ENCODE peak calls at places on chromosomes 3 and 15, in five cellular contexts. J is effector memory CD4-positive, alpha-beta T cell; C is CD8-positive, alpha-beta memory T cell; Z is uterus; H is left lung. L is an unnamed sample.

GRCh38 chr3:149386299-149386606 is 8.8 kb upstream of the TM4SF1 start:
- DNase-seq in J (no peak), C (no peak), Z (no peak), H (no peak), L (no peak)

GRCh38 chr15:68580883-68581155 is 2.0 kb downstream of the CORO2B start:
- DNase-seq in J (no peak), C (no peak), Z (no peak), H (no peak), L (no peak)

GRCh38 chr3:54122046-54122801 is at the start of gene CACNA2D3:
- DNase-seq in J (no peak), C (no peak), Z (no peak), H (peak; percentile 84), L (peak; percentile 52)

GRCh38 chr3:69197922-69198540 is 75.6 kb upstream of the LMOD3 start:
- DNase-seq in J (peak; percentile 35), C (peak; percentile 45), Z (no peak), H (no peak), L (no peak)

GRCh38 chr3:100254168-100254777 is 6.5 kb upstream of the TBC1D23 start:
- DNase-seq in J (no peak), C (peak; percentile 15), Z (peak; percentile 64), H (no peak), L (peak; percentile 91)

GRCh38 chr3:44060164-44060563 is 181.5 kb upstream of the TOPAZ1 start:
- DNase-seq in J (no peak), C (no peak), Z (no peak), H (no peak), L (no peak)

GRCh38 chr15:92797168-92798052 is 102.7 kb upstream of the CHD2 start:
- DNase-seq in J (peak; percentile 19), C (peak; percentile 68), Z (peak; percentile 53), H (no peak), L (peak; percentile 95)

GRCh38 chr3:9951962-9952805 is at the start of gene PRRT3:
- DNase-seq in J (peak; percentile 19), C (peak; percentile 42), Z (no peak), H (no peak), L (peak; percentile 61)

GRCh38 chr15:74763416-74763815 is 14.8 kb downstream of the CYP1A2 start:
- DNase-seq in J (no peak), C (no peak), Z (no peak), H (peak; percentile 39), L (no peak)

GRCh38 chr15:99502182-99502581 is 63.6 kb upstream of the MEF2A start:
- DNase-seq in J (no peak), C (no peak), Z (no peak), H (no peak), L (no peak)

GRCh38 chr3:196962930-196963259 is 5.7 kb downstream of the PIGZ start:
- DNase-seq in J (no peak), C (no peak), Z (no peak), H (no peak), L (no peak)

GRCh38 chr3:126389112-126389791 is 5.5 kb upstream of the CFAP100 start:
- DNase-seq in J (no peak), C (peak; percentile 6), Z (peak; percentile 94), H (peak; percentile 94), L (peak; percentile 91)

GRCh38 chr15:39919740-39920509 is at the start of gene GPR176:
- DNase-seq in J (peak; percentile 5), C (peak; percentile 28), Z (peak; percentile 36), H (peak; percentile 86), L (peak; percentile 90)

GRCh38 chr3:8970971-8971589 is 7.8 kb upstream of the RAD18 start:
- DNase-seq in J (peak; percentile 61), C (peak; percentile 61), Z (peak; percentile 63), H (no peak), L (peak; percentile 84)

GRCh38 chr15:48292458-48292857 is 38.8 kb upstream of the DUT start:
- DNase-seq in J (no peak), C (no peak), Z (no peak), H (no peak), L (no peak)

GRCh38 chr3:185134532-185134931 is 18.3 kb downstream of the C3orf70 start:
- DNase-seq in J (no peak), C (no peak), Z (no peak), H (no peak), L (no peak)

GRCh38 chr15:76140069-76140454 is 80.3 kb downstream of the TMEM266 start:
- DNase-seq in J (no peak), C (no peak), Z (no peak), H (no peak), L (no peak)

GRCh38 chr3:78941587-78941986 is 826.2 kb downstream of the ROBO1 start:
- DNase-seq in J (no peak), C (no peak), Z (no peak), H (no peak), L (peak; percentile 80)

GRCh38 chr3:108602249-108602934 is 12.9 kb downstream of the DZIP3 start:
- DNase-seq in J (peak; percentile 3), C (peak; percentile 43), Z (no peak), H (no peak), L (no peak)

GRCh38 chr15:32222716-32223115 is 180.4 kb downstream of the GOLGA8K start:
- DNase-seq in J (no peak), C (no peak), Z (no peak), H (no peak), L (no peak)

GRCh38 chr3:48692551-48692950 is 6.8 kb upstream of the NCKIPSD start:
- DNase-seq in J (no peak), C (no peak), Z (no peak), H (no peak), L (no peak)

DNA sequence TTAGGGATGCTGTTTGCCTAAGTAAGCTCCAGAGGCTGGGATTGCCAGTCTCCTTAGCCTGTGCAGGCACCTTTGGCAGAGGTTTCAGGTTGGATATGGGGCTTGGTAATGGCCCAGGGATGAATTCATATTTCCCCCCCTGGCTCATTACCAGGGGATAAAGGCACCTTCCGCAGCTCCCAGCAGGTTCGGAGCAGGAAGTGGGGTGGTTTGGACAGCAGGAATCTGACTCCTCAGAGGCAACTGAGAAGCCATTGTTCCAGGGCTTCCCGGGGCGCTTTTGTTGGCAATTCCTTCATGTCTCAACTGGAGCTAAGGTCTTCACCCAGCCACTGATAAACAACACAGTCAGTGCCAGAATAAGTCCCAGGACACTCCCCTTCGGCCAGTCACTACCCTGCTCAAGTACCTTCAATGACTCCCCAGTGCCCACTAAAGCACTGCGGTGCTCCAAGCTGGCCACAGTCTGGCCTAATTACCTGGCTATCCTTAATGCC is 85.3 kb upstream of the SLC6A6 start:
- DNase-seq in J (no peak), C (no peak), Z (no peak), H (no peak), L (no peak)
- H3K4me1 ChIP-seq in J (no peaks in the 10 kb centered on the region), C (no peaks in the 10 kb centered on the region), Z (no peaks in the 10 kb centered on the region), H (no peaks in the 10 kb centered on the region), L (no peaks in the 10 kb centered on the region)

DNA sequence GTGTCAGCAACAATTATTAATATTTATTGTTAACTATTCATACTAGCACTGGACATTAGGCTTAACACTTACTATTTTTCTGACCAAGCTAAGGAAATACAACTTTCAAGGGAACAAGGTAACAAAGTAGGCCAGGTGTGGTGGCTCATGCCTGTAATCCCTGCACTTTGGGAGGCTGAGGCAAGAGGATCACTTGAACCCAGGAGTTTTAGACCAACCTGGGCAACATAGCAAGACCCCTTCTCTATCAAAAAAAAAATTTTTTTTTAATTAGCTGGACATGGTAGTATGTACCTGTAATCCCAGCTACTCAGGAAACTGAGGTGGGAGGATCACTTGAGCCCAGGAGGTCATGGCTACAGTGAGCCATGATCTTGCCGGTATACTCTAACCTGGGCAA is 131.7 kb downstream of the RBPMS2 start:
- DNase-seq in J (no peak), C (no peak), Z (no peak), H (no peak), L (no peak)
- H3K4me1 ChIP-seq in J (peaks cover 7% of the 10 kb centered on the region), C (peaks cover 20% of the 10 kb centered on the region), Z (no peaks in the 10 kb centered on the region), H (peaks cover 10% of the 10 kb centered on the region), L (no peaks in the 10 kb centered on the region)

DNA sequence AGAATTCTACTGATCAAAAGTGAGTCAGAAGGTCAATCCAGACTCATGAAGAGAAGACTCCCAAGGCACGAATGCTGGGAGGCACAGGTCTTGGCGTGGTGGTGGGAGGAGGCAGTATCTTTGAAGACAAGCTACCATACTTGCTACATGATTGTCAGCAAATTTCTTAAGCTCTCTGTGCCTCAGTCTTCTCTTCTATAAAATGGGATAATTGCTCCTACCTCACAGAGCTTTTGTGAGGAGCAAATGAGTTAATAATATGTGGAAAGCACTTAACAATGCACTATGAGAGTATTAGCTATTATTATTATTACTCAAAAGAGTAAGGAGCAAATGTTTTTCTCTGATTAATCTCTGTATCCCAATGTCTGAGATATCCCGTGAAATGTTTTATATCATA is 36.2 kb downstream of the EHD4 start:
- DNase-seq in J (no peak), C (no peak), Z (no peak), H (no peak), L (no peak)
- H3K4me1 ChIP-seq in J (peaks cover 62% of the 10 kb centered on the region), C (peaks cover 61% of the 10 kb centered on the region), Z (no peaks in the 10 kb centered on the region), H (peaks cover 18% of the 10 kb centered on the region), L (peaks cover 21% of the 10 kb centered on the region)

GRCh38 chr3:146472611-146473010 is 3.2 kb upstream of the PLSCR2 start:
- DNase-seq in J (no peak), C (no peak), Z (no peak), H (no peak), L (no peak)

GRCh38 chr3:146468234-146468931 is 978 bp downstream of the PLSCR2 start:
- DNase-seq in J (no peak), C (no peak), Z (no peak), H (no peak), L (peak; percentile 76)

GRCh38 chr3:146470424-146470990 is 1.1 kb upstream of the PLSCR2 start:
- DNase-seq in J (no peak), C (no peak), Z (no peak), H (no peak), L (no peak)

GRCh38 chr3:146469206-146470017 is at the start of gene PLSCR2:
- DNase-seq in J (peak; percentile 61), C (peak; percentile 73), Z (peak; percentile 25), H (peak; percentile 93), L (no peak)

GRCh38 chr3:146471012-146471411 is 1.7 kb upstream of the PLSCR2 start:
- DNase-seq in J (no peak), C (no peak), Z (no peak), H (no peak), L (no peak)
- H3K4me1 ChIP-seq in J (no peaks in the 10 kb centered on the region), C (peaks cover 8% of the 10 kb centered on the region), Z (no peaks in the 10 kb centered on the region), H (no peaks in the 10 kb centered on the region), L (peaks cover 64% of the 10 kb centered on the region)

DNA sequence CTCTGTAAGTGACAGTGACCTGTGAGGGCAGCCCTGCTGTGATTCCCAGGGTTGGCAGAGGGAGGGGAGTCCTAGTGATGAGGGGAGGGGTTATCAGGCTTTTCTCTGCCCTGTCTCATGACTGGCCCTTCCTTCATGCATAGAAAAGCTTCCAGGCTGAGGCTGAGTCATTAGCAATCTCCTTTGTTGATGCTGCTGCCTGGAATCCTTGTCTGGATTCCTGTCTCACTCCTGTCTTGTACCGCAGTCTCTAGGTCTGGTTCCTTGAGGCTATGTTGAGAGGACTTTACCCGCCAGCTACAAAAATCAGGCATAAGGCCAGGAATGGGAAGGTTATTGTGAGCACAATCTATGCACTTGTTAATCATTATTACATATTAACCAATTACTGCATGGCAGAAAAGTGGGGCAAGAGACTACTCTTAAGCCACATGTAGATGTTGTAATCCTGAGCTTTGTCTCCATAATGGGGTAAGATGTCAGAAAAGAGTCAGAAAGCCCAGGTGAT is 7.2 kb downstream of the KLHL6 start:
- DNase-seq in J (no peak), C (no peak), Z (no peak), H (no peak), L (peak; percentile 75)
- H3K4me1 ChIP-seq in J (peaks cover 18% of the 10 kb centered on the region), C (peaks cover 48% of the 10 kb centered on the region), Z (no peaks in the 10 kb centered on the region), H (no peaks in the 10 kb centered on the region), L (peaks cover 11% of the 10 kb centered on the region)

L was measured in adipocyte.